ENCODE peak calls at places on chromosomes 3 and 15, in ten cellular contexts. A is adrenal gland, J is H54, E is transverse colon, Z is ovary, C is A549, D is IMR-90, P is Peyer's patch, R is heart left ventricle, M is body of pancreas. U is an unnamed sample.

GRCh38 chr3:97927699-97928098 is 44.5 kb downstream of the RIOX2 start:
- DNase-seq in A (no peak), J (no peak), E (no peak), Z (no peak), C (no peak), D (peak; percentile 66), P (no peak), R (no peak), M (no peak), U (no peak)

GRCh38 chr15:73571346-73571745 is 61.8 kb downstream of the NPTN start:
- DNase-seq in A (no peak), J (no peak), E (no peak), Z (no peak), C (no peak), D (no peak), P (no peak), R (no peak), M (peak; percentile 23), U (no peak)

GRCh38 chr3:54196330-54196975 is 74.1 kb downstream of the CACNA2D3 start:
- DNase-seq in A (no peak), J (no peak), E (no peak), Z (no peak), C (no peak), D (no peak), P (no peak), R (no peak), M (no peak), U (no peak)

GRCh38 chr15:90609254-90610185 is 79.8 kb downstream of the CRTC3 start:
- DNase-seq in A (peak; percentile 36), J (no peak), E (no peak), Z (no peak), C (no peak), D (peak; percentile 51), P (no peak), R (no peak), M (no peak), U (no peak)

GRCh38 chr3:68666409-68667193 is 265.7 kb downstream of the TAFA4 start:
- DNase-seq in A (no peak), J (no peak), E (no peak), Z (no peak), C (no peak), D (no peak), P (no peak), R (no peak), M (no peak), U (no peak)

GRCh38 chr3:194100856-194101390 is 35.0 kb upstream of the HES1 start:
- DNase-seq in A (no peak), J (no peak), E (peak; percentile 31), Z (no peak), C (no peak), D (no peak), P (peak; percentile 62), R (no peak), M (no peak), U (no peak)

GRCh38 chr3:30426319-30426993 is 179.9 kb upstream of the TGFBR2 start:
- DNase-seq in A (peak; percentile 71), J (no peak), E (peak; percentile 27), Z (peak; percentile 68), C (no peak), D (peak; percentile 61), P (no peak), R (peak; percentile 87), M (peak; percentile 37), U (no peak)

GRCh38 chr3:55910543-55910942 is 423.4 kb upstream of the WNT5A start:
- DNase-seq in A (no peak), J (no peak), E (no peak), Z (no peak), C (no peak), D (peak; percentile 19), P (no peak), R (no peak), M (no peak), U (no peak)

GRCh38 chr3:188261011-188261410 is 107.1 kb downstream of the LPP start:
- DNase-seq in A (no peak), J (no peak), E (no peak), Z (no peak), C (no peak), D (no peak), P (no peak), R (no peak), M (no peak), U (no peak)

GRCh38 chr3:88036221-88036620 is 22.6 kb downstream of the CGGBP1 start:
- DNase-seq in A (no peak), J (no peak), E (no peak), Z (no peak), C (no peak), D (no peak), P (no peak), R (no peak), M (no peak), U (no peak)

GRCh38 chr3:84692261-84692660 is 266.5 kb upstream of the CADM2 start:
- DNase-seq in A (no peak), J (no peak), E (no peak), Z (no peak), C (no peak), D (no peak), P (no peak), R (no peak), M (no peak), U (no peak)

GRCh38 chr3:60226907-60227306 is 1024.3 kb downstream of the FHIT start:
- DNase-seq in A (no peak), J (no peak), E (no peak), Z (no peak), C (no peak), D (no peak), P (no peak), R (no peak), M (no peak), U (no peak)

GRCh38 chr3:20657566-20657965 is 471.6 kb upstream of the SGO1 start:
- DNase-seq in A (no peak), J (no peak), E (no peak), Z (no peak), C (no peak), D (no peak), P (no peak), R (no peak), M (no peak), U (no peak)

GRCh38 chr3:45711936-45712335 is 22.7 kb downstream of the SACM1L start:
- DNase-seq in A (no peak), J (no peak), E (no peak), Z (no peak), C (no peak), D (peak; percentile 17), P (no peak), R (no peak), M (no peak), U (no peak)

DNA sequence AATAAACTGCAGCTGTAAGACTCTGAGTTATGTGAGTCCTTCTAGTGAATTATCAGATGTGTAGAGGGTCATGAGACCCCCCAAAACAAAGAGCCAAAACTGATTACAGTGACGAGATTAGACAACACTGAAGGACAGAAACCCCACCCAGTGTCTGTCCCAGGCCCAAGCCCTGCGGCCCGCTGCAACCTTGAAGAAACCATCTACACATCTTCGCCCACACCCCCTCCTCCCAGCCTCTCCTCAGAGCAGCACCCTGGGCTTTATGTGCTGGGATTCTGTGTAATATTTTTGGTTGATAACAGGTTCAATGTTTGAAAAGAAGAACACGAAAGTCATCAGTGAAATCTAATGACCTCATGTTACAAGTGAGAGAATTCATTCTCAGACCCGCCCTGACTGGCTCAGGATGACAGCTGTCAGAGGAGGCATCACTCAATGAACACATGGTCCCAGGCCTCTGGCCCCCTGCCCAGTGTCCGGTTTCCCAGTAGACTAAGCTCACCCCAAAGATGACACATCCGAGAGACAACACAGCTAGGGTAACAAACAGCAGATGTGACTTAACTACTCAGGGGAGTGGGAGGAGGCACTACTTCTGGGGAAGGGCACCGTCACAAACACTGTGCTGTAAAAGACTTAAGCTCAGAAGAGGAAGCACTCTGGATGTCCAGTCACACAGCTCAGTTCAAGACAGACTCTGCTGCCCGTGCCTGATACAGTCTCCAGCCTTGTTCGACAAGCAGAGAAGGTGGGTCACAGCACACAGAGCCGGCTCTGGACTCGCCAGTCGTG is 48.9 kb downstream of the NIPA2 start:
- DNase-seq in A (peak; percentile 62), J (peak; percentile 35), E (peak; percentile 64), Z (no peak), C (no peak), D (peak; percentile 94), P (no peak), R (peak; percentile 61), M (no peak), U (peak; percentile 16)
- TF ChIP-seq POLR2A in A (no peak), J (no peak), E (no peak), Z (no peak), C (no peak), D (peak; percentile 42), P (no peak), R (no peak), M (no peak), U (no peak)

GRCh38 chr15:36907295-36907694 is 193.1 kb downstream of the MEIS2 start:
- DNase-seq in A (no peak), J (no peak), E (no peak), Z (no peak), C (no peak), D (no peak), P (no peak), R (no peak), M (no peak), U (no peak)
- TF ChIP-seq POLR2A in A (no peak), J (no peak), E (no peak), Z (no peak), C (no peak), D (no peak), P (no peak), R (no peak), M (no peak), U (no peak)

GRCh38 chr3:139343895-139344856 is at the start of gene MRPS22:
- DNase-seq in A (peak; percentile 93), J (peak; percentile 67), E (peak; percentile 84), Z (peak; percentile 75), C (peak; percentile 84), D (peak; percentile 91), P (peak; percentile 81), R (peak; percentile 86), M (peak; percentile 87), U (peak; percentile 91)
- TF ChIP-seq POLR2A in A (peak; percentile 52), J (no peak), E (peak; percentile 36), Z (no peak), C (peak; percentile 40), D (peak; percentile 76), P (peak; percentile 42), R (no peak), M (peak; percentile 64), U (peak; percentile 80)

DNA sequence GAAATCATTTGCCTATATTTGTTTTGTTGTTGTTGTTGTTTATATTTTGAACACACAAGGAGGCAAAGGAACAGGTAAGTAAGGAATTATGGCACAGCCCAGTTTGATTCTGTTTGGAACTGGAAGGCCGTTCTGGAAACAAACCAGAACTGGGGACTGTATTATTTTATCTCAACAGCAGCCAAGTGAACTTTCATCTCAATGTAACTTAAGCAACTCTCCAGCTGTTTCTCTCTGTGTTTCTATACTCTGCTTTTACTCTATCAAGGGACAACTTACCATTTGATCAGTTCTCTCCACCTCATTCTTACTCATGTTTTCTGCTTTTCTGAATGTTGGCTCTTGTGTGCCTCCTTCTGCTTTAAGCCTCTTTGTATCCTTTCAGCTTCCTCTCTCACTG is 16.0 kb upstream of the WDR49 start:
- DNase-seq in A (no peak), J (no peak), E (no peak), Z (no peak), C (no peak), D (no peak), P (no peak), R (no peak), M (no peak), U (no peak)
- TF ChIP-seq POLR2A in A (no peak), J (no peak), E (no peak), Z (no peak), C (no peak), D (no peak), P (no peak), R (no peak), M (no peak), U (no peak)

U was measured in erythroblast.